ENCODE peak calls at places on chromosome 22, in four cellular contexts. U is WTC11, X is astrocyte of the cerebellum, L is nephron progenitor cell. B is an unnamed sample.

GRCh38 chr22:23226497-23226850 is 46.2 kb downstream of the BCR start:
- DNase-seq in L (no peak), X (no peak), U (no peak), B (no peak)

GRCh38 chr22:28799834-28800307 is 498 bp downstream of the XBP1 start:
- DNase-seq in L (peak; percentile 68), X (peak; percentile 27), U (peak; percentile 47), B (peak; percentile 10)

GRCh38 chr22:46634011-46634699 is 14.0 kb downstream of the GRAMD4 start:
- DNase-seq in L (no peak), X (no peak), U (no peak), B (no peak)

GRCh38 chr22:44259366-44260215 is 53.2 kb downstream of the SHISAL1 start:
- DNase-seq in L (no peak), U (peak; percentile 9), X (no peak), B (no peak)

GRCh38 chr22:40567106-40567505 is 69.4 kb downstream of the MRTFA start:
- DNase-seq in L (no peak), X (peak; percentile 33), U (no peak), B (peak; percentile 6)

GRCh38 chr22:24510694-24511625 is 15.8 kb downstream of the UPB1 start:
- DNase-seq in X (no peak), L (no peak), U (no peak), B (no peak)

GRCh38 chr22:35489225-35489624 is 51.4 kb upstream of the RASD2 start:
- DNase-seq in X (no peak), L (no peak), U (no peak), B (no peak)

GRCh38 chr22:19429950-19430889 is 1.3 kb downstream of the HIRA start:
- DNase-seq in L (peak; percentile 34), U (no peak), X (peak; percentile 12), B (no peak)

GRCh38 chr22:45925811-45926351 is 51.1 kb downstream of the WNT7B start:
- DNase-seq in U (no peak), X (no peak), L (no peak), B (no peak)

GRCh38 chr22:39185601-39186012 is 33.1 kb upstream of the CBX7 start:
- DNase-seq in L (no peak), X (no peak), U (no peak), B (no peak)

GRCh38 chr22:36922097-36922608 is 8.7 kb downstream of the CSF2RB start:
- DNase-seq in U (no peak), L (peak; percentile 61), X (no peak), B (no peak)

GRCh38 chr22:43706558-43707328 is 105.4 kb downstream of the EFCAB6 start:
- DNase-seq in X (no peak), U (no peak), L (no peak), B (no peak)

DNA sequence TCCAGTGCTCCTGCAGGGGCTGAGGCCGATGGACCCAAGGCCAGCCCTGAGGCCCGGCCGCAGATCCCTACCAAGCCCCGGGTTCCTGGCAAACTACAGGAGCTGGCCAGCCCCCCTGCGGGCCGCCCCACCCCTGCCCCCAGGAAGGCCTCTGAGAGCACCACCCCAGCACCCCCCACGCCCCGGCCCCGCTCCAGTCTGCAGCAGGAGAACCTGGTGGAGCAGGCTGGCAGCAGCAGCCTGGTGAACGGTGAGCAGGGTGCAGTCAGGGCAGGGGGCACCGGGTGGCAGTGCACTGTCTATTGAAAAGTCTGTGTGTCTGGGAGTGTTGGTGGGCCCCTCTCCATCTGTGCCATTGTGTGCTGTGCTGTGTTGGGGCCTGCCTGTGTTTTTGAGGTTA is 16.1 kb downstream of the MICALL1 start:
- DNase-seq in X (no peak), U (no peak), L (no peak), B (no peak)
- TF ChIP-seq CTCF in X (no peak), U (no peak), L (no peak), B (no peak)

GRCh38 chr22:21020802-21021429 is 6.0 kb downstream of the P2RX6 start:
- DNase-seq in U (peak; percentile 68), X (no peak), L (no peak), B (no peak)
- TF ChIP-seq CTCF in U (peak; percentile 52), X (peak; percentile 52), L (peak; percentile 15), B (peak; percentile 34)

GRCh38 chr22:17581056-17581455 is 17.8 kb downstream of the SLC25A18 start:
- DNase-seq in L (no peak), X (no peak), U (no peak), B (no peak)

GRCh38 chr22:17581631-17582030 is 18.3 kb downstream of the SLC25A18 start:
- DNase-seq in L (no peak), U (no peak), X (no peak), B (no peak)

GRCh38 chr22:17578129-17578754 is 14.9 kb downstream of the SLC25A18 start:
- DNase-seq in L (no peak), X (no peak), U (no peak), B (no peak)

GRCh38 chr22:17579535-17579981 is 16.3 kb downstream of the SLC25A18 start:
- DNase-seq in X (no peak), L (no peak), U (no peak), B (no peak)

DNA sequence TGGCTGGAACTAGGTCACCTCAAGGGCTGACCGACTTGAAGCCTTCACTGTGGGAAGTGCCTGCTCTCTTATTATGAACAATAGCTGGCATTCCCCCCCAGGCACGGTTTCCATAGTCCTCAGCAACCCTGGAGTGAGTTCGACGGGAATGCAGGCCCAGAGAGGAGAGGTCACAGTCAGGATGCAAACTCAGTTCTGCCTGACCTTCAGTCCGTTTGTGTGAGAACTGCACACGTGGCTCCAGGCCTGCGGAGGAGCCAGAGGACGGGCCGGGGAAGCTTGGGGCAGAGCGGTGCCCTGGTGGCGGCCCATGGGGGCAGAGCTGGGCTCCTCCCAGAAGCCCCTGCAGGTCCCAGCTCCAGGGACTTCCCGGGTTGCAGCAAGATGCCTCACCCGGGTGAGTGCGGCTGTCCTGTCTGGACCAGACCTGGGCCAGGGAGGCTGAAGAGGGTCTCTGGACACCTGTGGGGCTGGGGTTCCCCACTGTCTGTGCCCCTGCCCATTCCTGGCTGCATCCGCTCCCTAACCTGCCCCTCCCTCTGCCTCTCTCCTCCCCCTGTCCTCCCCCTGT is 17.2 kb downstream of the SLC25A18 start:
- DNase-seq in L (no peak), X (no peak), U (peak; percentile 51), B (no peak)
- TF ChIP-seq CTCF in L (no peak), X (no peak), U (no peak), B (no peak)

GRCh38 chr22:41862160-41862529 is 29.2 kb downstream of the SREBF2 start:
- DNase-seq in L (peak; percentile 22), U (no peak), X (no peak), B (no peak)

GRCh38 chr22:41862530-41863266 is 29.8 kb downstream of the SREBF2 start:
- DNase-seq in U (no peak), L (peak; percentile 7), X (no peak), B (no peak)

GRCh38 chr22:41856484-41856883 is 23.6 kb downstream of the SREBF2 start:
- DNase-seq in U (no peak), L (no peak), X (no peak), B (no peak)

GRCh38 chr22:41857860-41858199 is 24.9 kb downstream of the SREBF2 start:
- DNase-seq in U (no peak), L (no peak), X (no peak), B (no peak)

GRCh38 chr22:41857160-41857859 is 24.4 kb downstream of the SREBF2 start:
- DNase-seq in L (peak; percentile 62), X (peak; percentile 11), U (peak; percentile 69), B (no peak)
- TF ChIP-seq CTCF in L (peak; percentile 63), X (peak; percentile 63), U (peak; percentile 43), B (peak; percentile 73)

DNA sequence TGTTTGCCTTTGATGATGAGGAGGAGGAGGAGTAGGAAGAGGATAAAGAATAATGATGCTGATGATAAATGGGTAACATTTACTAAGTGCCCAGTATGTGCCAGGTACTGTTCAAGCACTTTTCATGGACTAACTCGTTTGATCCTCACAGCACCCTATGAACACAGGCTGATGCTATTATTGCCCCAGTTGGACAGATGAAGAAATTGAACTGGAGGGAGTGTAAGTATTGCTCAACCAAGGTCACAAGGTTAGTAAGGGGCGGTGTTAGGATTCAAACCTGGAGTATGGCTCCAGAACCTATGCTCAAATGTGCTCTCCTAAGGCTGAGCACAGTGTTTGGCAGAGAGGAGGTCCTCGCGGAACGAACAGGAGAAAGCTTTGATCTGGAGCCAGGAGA is 78.6 kb downstream of the SYN3 start:
- DNase-seq in U (no peak), X (no peak), L (no peak), B (no peak)
- TF ChIP-seq CTCF in U (no peak), X (no peak), L (no peak), B (no peak)

B was measured in AG04450.